ENCODE peak calls at places on chromosomes 3 and 15, in nine cellular contexts. One of them, this sample, is unnamed.

GRCh38 chr3:14267976-14268375 is 89.4 kb downstream of the LSM3 start:
- DNase-seq in GM23338: no peak
- DNase-seq in hepatocyte: no peak
- DNase-seq in neural progenitor cell: no peak
- DNase-seq in MM.1S: no peak
- DNase-seq in PC-3: peak
- DNase-seq in HCT116: no peak
- DNase-seq in SK-N-SH: no peak
- DNase-seq in OCI-LY7: no peak
- DNase-seq in this sample: no peak

GRCh38 chr3:44992555-44993470 is 16.8 kb downstream of the EXOSC7 start:
- DNase-seq in GM23338: peak
- DNase-seq in OCI-LY7: peak
- DNase-seq in PC-3: peak
- DNase-seq in HCT116: no peak
- DNase-seq in neural progenitor cell: peak
- DNase-seq in SK-N-SH: peak
- DNase-seq in hepatocyte: peak
- DNase-seq in MM.1S: no peak
- DNase-seq in this sample: peak

GRCh38 chr3:73580343-73580742 is 44.4 kb downstream of the PDZRN3 start:
- DNase-seq in neural progenitor cell: no peak
- DNase-seq in OCI-LY7: no peak
- DNase-seq in PC-3: peak
- DNase-seq in SK-N-SH: no peak
- DNase-seq in hepatocyte: peak
- DNase-seq in GM23338: no peak
- DNase-seq in MM.1S: no peak
- DNase-seq in HCT116: no peak
- DNase-seq in this sample: peak

GRCh38 chr3:8561365-8561764 is 59.7 kb downstream of the LMCD1 start:
- DNase-seq in OCI-LY7: no peak
- DNase-seq in GM23338: no peak
- DNase-seq in PC-3: no peak
- DNase-seq in hepatocyte: no peak
- DNase-seq in SK-N-SH: no peak
- DNase-seq in HCT116: no peak
- DNase-seq in MM.1S: no peak
- DNase-seq in neural progenitor cell: no peak
- DNase-seq in this sample: no peak

GRCh38 chr3:197482001-197482400 is 73.8 kb downstream of the BDH1 start:
- DNase-seq in MM.1S: no peak
- DNase-seq in SK-N-SH: no peak
- DNase-seq in hepatocyte: no peak
- DNase-seq in OCI-LY7: no peak
- DNase-seq in PC-3: peak
- DNase-seq in GM23338: peak
- DNase-seq in neural progenitor cell: peak
- DNase-seq in HCT116: no peak
- DNase-seq in this sample: peak

GRCh38 chr3:30699927-30700326 is 93.5 kb downstream of the TGFBR2 start:
- DNase-seq in hepatocyte: no peak
- DNase-seq in HCT116: no peak
- DNase-seq in OCI-LY7: no peak
- DNase-seq in SK-N-SH: no peak
- DNase-seq in GM23338: no peak
- DNase-seq in PC-3: no peak
- DNase-seq in neural progenitor cell: no peak
- DNase-seq in MM.1S: no peak
- DNase-seq in this sample: no peak

GRCh38 chr3:31035681-31036080 is 141.2 kb upstream of the GADL1 start:
- DNase-seq in PC-3: no peak
- DNase-seq in MM.1S: no peak
- DNase-seq in neural progenitor cell: no peak
- DNase-seq in OCI-LY7: no peak
- DNase-seq in HCT116: no peak
- DNase-seq in GM23338: no peak
- DNase-seq in hepatocyte: no peak
- DNase-seq in SK-N-SH: peak
- DNase-seq in this sample: peak

GRCh38 chr15:29134239-29134638 is 135.4 kb downstream of the NSMCE3 start:
- DNase-seq in GM23338: no peak
- DNase-seq in OCI-LY7: no peak
- DNase-seq in hepatocyte: no peak
- DNase-seq in SK-N-SH: peak
- DNase-seq in PC-3: no peak
- DNase-seq in neural progenitor cell: no peak
- DNase-seq in HCT116: no peak
- DNase-seq in MM.1S: no peak
- DNase-seq in this sample: no peak

GRCh38 chr15:91876187-91876586 is 22.7 kb downstream of the SLCO3A1 start:
- DNase-seq in hepatocyte: no peak
- DNase-seq in SK-N-SH: no peak
- DNase-seq in MM.1S: no peak
- DNase-seq in GM23338: no peak
- DNase-seq in PC-3: no peak
- DNase-seq in OCI-LY7: no peak
- DNase-seq in HCT116: no peak
- DNase-seq in neural progenitor cell: no peak
- DNase-seq in this sample: no peak

GRCh38 chr15:91881551-91882297 is 28.2 kb downstream of the SLCO3A1 start:
- DNase-seq in PC-3: no peak
- DNase-seq in MM.1S: no peak
- DNase-seq in hepatocyte: no peak
- DNase-seq in OCI-LY7: no peak
- DNase-seq in neural progenitor cell: no peak
- DNase-seq in GM23338: peak
- DNase-seq in HCT116: no peak
- DNase-seq in SK-N-SH: no peak
- DNase-seq in this sample: no peak

GRCh38 chr15:91878319-91878718 is 24.8 kb downstream of the SLCO3A1 start:
- DNase-seq in OCI-LY7: no peak
- DNase-seq in hepatocyte: no peak
- DNase-seq in HCT116: no peak
- DNase-seq in GM23338: no peak
- DNase-seq in MM.1S: no peak
- DNase-seq in PC-3: no peak
- DNase-seq in SK-N-SH: no peak
- DNase-seq in neural progenitor cell: no peak
- DNase-seq in this sample: no peak

GRCh38 chr15:91882858-91883586 is 29.5 kb downstream of the SLCO3A1 start:
- DNase-seq in SK-N-SH: no peak
- DNase-seq in MM.1S: no peak
- DNase-seq in neural progenitor cell: no peak
- DNase-seq in OCI-LY7: no peak
- DNase-seq in HCT116: no peak
- DNase-seq in GM23338: no peak
- DNase-seq in PC-3: no peak
- DNase-seq in hepatocyte: no peak
- DNase-seq in this sample: peak

DNA sequence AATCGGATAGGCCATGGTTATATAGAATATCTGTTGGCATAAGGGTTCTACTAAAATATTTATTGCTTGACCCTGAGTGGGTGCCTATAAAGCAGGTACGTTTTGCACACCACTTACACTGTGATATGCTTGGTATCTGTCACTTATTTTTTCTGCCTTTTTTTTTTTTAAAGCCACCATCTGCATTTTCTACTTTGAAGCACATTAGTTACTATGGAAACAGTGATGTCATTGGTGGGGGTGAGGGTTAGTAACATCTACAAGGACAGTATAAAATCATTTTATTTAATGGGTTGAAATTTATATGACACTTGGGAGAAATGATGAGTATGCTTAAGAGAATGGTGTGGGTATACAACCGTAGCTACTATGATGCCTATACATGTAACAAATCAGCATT is 25.6 kb downstream of the SLCO3A1 start:
- DNase-seq in neural progenitor cell: no peak
- DNase-seq in OCI-LY7: no peak
- DNase-seq in SK-N-SH: no peak
- DNase-seq in MM.1S: no peak
- DNase-seq in HCT116: no peak
- DNase-seq in PC-3: no peak
- DNase-seq in hepatocyte: no peak
- DNase-seq in GM23338: no peak
- DNase-seq in this sample: no peak
- TF ChIP-seq EZH2phosphoT487 in neural progenitor cell: no peak
- TF ChIP-seq EZH2phosphoT487 in OCI-LY7: no peak
- TF ChIP-seq EZH2phosphoT487 in SK-N-SH: no peak
- TF ChIP-seq EZH2phosphoT487 in MM.1S: no peak
- TF ChIP-seq EZH2phosphoT487 in HCT116: no peak
- TF ChIP-seq EZH2phosphoT487 in PC-3: no peak
- TF ChIP-seq EZH2phosphoT487 in hepatocyte: no peak
- TF ChIP-seq EZH2phosphoT487 in GM23338: no peak
- TF ChIP-seq EZH2phosphoT487 in this sample: no peak

GRCh38 chr3:106328224-106328623 is 459.4 kb upstream of the CBLB start:
- DNase-seq in GM23338: no peak
- DNase-seq in HCT116: no peak
- DNase-seq in hepatocyte: no peak
- DNase-seq in MM.1S: no peak
- DNase-seq in OCI-LY7: no peak
- DNase-seq in neural progenitor cell: no peak
- DNase-seq in SK-N-SH: no peak
- DNase-seq in PC-3: no peak
- DNase-seq in this sample: no peak

GRCh38 chr3:106329505-106329904 is 460.7 kb upstream of the CBLB start:
- DNase-seq in MM.1S: no peak
- DNase-seq in SK-N-SH: no peak
- DNase-seq in GM23338: no peak
- DNase-seq in OCI-LY7: no peak
- DNase-seq in PC-3: no peak
- DNase-seq in HCT116: no peak
- DNase-seq in hepatocyte: no peak
- DNase-seq in neural progenitor cell: no peak
- DNase-seq in this sample: no peak

GRCh38 chr3:106323586-106323985 is 454.8 kb upstream of the CBLB start:
- DNase-seq in neural progenitor cell: no peak
- DNase-seq in OCI-LY7: no peak
- DNase-seq in PC-3: no peak
- DNase-seq in HCT116: no peak
- DNase-seq in hepatocyte: no peak
- DNase-seq in SK-N-SH: no peak
- DNase-seq in MM.1S: no peak
- DNase-seq in GM23338: no peak
- DNase-seq in this sample: no peak

GRCh38 chr3:106331636-106332035 is 462.8 kb upstream of the CBLB start:
- DNase-seq in MM.1S: no peak
- DNase-seq in hepatocyte: no peak
- DNase-seq in HCT116: no peak
- DNase-seq in OCI-LY7: no peak
- DNase-seq in SK-N-SH: no peak
- DNase-seq in PC-3: no peak
- DNase-seq in neural progenitor cell: no peak
- DNase-seq in GM23338: no peak
- DNase-seq in this sample: no peak

DNA sequence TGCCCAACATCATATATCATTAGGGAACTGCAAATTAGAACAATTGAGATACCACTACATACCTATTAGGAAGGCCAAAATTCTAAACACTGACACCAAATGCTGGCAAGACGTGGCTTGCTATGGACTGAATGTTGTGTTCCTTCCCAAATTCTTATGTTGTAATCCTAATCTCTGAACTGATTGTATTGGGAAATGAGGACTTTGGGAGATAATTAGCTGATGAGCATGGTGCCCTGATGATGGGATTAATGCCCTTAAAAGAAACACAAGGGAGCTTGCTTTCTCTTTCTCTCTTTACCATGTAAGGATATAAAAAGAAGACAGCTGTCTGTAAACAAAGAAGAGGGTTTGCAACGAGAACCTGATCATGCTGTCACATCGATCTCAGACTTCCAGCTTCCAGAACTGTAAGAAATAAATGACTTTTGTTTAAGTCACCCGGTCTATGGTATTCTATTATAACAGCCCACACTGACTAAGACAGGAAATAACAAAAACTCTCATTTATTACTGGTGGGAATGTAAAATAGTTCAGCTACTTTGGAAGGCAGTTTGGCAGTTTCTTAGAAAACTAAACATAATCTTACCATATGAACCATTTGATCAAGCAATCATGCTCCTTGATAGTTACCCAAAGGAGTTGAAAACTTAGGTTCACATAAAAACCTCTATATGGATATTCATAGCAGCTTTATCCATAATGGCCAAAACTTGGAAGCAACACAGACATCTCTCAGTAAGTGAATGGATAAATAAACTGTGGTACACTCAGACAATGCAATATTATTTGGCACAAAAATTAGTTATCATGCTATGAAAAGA is 458.3 kb upstream of the CBLB start:
- DNase-seq in PC-3: peak
- DNase-seq in SK-N-SH: no peak
- DNase-seq in GM23338: no peak
- DNase-seq in OCI-LY7: no peak
- DNase-seq in MM.1S: no peak
- DNase-seq in neural progenitor cell: peak
- DNase-seq in hepatocyte: no peak
- DNase-seq in HCT116: no peak
- DNase-seq in this sample: peak
- H2AFZ ChIP-seq in PC-3: peak
- H2AFZ ChIP-seq in SK-N-SH: peak
- H2AFZ ChIP-seq in GM23338: peak
- H2AFZ ChIP-seq in OCI-LY7: no peak
- H2AFZ ChIP-seq in MM.1S: no peak
- H2AFZ ChIP-seq in neural progenitor cell: no peak
- H2AFZ ChIP-seq in hepatocyte: no peak
- H2AFZ ChIP-seq in HCT116: no peak
- H2AFZ ChIP-seq in this sample: peak

DNA sequence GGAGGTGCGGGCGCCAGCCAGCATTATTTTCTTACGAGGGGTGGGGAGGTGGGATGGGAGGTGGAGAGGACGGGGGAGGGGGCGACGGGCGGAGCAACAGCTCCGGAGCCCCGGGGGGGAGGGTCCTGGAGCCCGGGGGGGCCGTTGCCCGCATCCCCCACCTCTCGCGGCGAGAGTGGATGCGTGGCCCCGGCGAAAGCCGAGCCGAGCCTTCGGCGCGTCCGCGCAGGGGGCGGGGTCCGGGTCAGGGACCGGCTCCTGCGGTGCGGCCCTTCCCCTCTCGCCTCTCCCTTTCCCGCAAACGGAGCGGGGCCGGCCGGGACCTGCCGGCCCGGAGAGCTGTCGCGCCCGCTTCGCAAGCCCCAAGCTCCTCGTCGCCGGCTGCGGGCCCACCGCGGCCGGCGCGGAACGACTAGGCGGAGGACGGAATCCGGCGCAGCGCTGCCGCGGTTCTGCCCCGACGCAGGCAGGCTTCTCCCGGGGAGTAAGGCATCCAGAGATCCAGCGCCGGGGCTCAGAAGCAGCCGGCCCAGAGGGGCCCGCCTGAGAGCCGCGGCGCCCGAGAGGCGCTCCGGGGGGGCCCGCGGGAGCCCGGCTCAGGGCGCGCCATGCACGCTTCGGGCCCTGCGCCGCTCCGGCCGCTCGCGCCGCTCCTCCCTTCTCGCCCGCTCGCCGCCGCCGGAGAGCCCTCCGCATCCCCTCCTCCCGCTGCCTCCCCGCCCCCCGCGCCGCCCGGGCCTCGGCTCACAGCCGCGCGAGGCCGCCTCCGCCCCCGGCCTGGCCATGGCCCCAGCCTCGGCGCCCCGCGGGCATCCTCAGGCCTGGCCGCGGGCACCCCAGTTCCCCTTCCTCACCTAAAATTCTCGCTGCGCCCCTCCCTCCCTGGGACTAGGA is 449 bp upstream of the ADCY5 start:
- DNase-seq in OCI-LY7: no peak
- DNase-seq in GM23338: peak
- DNase-seq in neural progenitor cell: peak
- DNase-seq in hepatocyte: peak
- DNase-seq in HCT116: no peak
- DNase-seq in MM.1S: peak
- DNase-seq in SK-N-SH: peak
- DNase-seq in PC-3: no peak
- DNase-seq in this sample: peak
- TF ChIP-seq EZH2phosphoT487 in OCI-LY7: no peak
- TF ChIP-seq EZH2phosphoT487 in GM23338: no peak
- TF ChIP-seq EZH2phosphoT487 in neural progenitor cell: no peak
- TF ChIP-seq EZH2phosphoT487 in hepatocyte: no peak
- TF ChIP-seq EZH2phosphoT487 in HCT116: no peak
- TF ChIP-seq EZH2phosphoT487 in MM.1S: no peak
- TF ChIP-seq EZH2phosphoT487 in SK-N-SH: no peak
- TF ChIP-seq EZH2phosphoT487 in PC-3: peak
- TF ChIP-seq EZH2phosphoT487 in this sample: peak

DNA sequence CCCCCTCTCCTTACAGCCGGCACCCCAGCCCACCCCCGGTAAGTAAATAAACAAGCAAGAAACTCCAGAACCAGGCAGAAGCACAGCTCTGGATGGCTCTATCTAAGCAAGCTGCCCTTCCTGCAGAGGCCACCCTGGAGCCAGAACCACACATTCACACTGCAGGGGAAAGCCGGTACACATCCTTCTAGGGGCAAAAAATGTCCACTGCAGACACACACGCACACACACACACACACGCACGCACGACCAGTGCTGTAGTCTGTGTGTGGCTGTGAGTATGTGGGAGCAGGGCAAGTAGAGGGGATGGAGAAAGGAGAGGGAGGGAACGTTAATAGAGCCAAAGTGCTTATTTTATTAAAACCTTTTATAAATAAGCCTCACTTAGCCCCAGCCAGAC is 63.8 kb downstream of the ADCY5 start:
- DNase-seq in neural progenitor cell: no peak
- DNase-seq in HCT116: no peak
- DNase-seq in OCI-LY7: no peak
- DNase-seq in PC-3: no peak
- DNase-seq in MM.1S: no peak
- DNase-seq in hepatocyte: no peak
- DNase-seq in SK-N-SH: no peak
- DNase-seq in GM23338: no peak
- DNase-seq in this sample: no peak
- H2AFZ ChIP-seq in neural progenitor cell: no peak
- H2AFZ ChIP-seq in HCT116: no peak
- H2AFZ ChIP-seq in OCI-LY7: no peak
- H2AFZ ChIP-seq in PC-3: no peak
- H2AFZ ChIP-seq in MM.1S: no peak
- H2AFZ ChIP-seq in hepatocyte: no peak
- H2AFZ ChIP-seq in SK-N-SH: no peak
- H2AFZ ChIP-seq in GM23338: no peak
- H2AFZ ChIP-seq in this sample: no peak

This sample was measured in GM23248.